ENCODE peak calls at places on chromosome 2, in four cellular contexts. One of them, this sample, is unnamed.

GRCh38 chr2:145012214-145012670 is 492.3 kb upstream of the ZEB2 start:
- DNase-seq in CD8-positive, alpha-beta T cell: no peak
- DNase-seq in upper lobe of right lung: no peak
- DNase-seq in K562: no peak
- DNase-seq in this sample: no peak

GRCh38 chr2:96685592-96686459 is 43.3 kb downstream of the FER1L5 start:
- DNase-seq in CD8-positive, alpha-beta T cell: no peak
- DNase-seq in upper lobe of right lung: no peak
- DNase-seq in K562: peak; percentile 52
- DNase-seq in this sample: no peak

GRCh38 chr2:188292446-188293239 is 969 bp downstream of the GULP1 start:
- DNase-seq in CD8-positive, alpha-beta T cell: peak; percentile 17
- DNase-seq in upper lobe of right lung: peak; percentile 87
- DNase-seq in K562: peak; percentile 82
- DNase-seq in this sample: peak; percentile 70

GRCh38 chr2:132884692-132885091 is 214.7 kb upstream of the LYPD1 start:
- DNase-seq in CD8-positive, alpha-beta T cell: no peak
- DNase-seq in upper lobe of right lung: no peak
- DNase-seq in K562: no peak
- DNase-seq in this sample: no peak

GRCh38 chr2:127672341-127673303 is 2.7 kb downstream of the LIMS2 start:
- DNase-seq in CD8-positive, alpha-beta T cell: no peak
- DNase-seq in upper lobe of right lung: no peak
- DNase-seq in K562: no peak
- DNase-seq in this sample: no peak

GRCh38 chr2:200618590-200619021 is 32.8 kb downstream of the AOX1 start:
- DNase-seq in CD8-positive, alpha-beta T cell: no peak
- DNase-seq in upper lobe of right lung: no peak
- DNase-seq in K562: peak; percentile 30
- DNase-seq in this sample: no peak

GRCh38 chr2:215594766-215595165 is 158.9 kb upstream of the FN1 start:
- DNase-seq in CD8-positive, alpha-beta T cell: no peak
- DNase-seq in upper lobe of right lung: no peak
- DNase-seq in K562: no peak
- DNase-seq in this sample: no peak

GRCh38 chr2:236380051-236380612 is 115.9 kb upstream of the ASB18 start:
- DNase-seq in CD8-positive, alpha-beta T cell: no peak
- DNase-seq in upper lobe of right lung: no peak
- DNase-seq in K562: no peak
- DNase-seq in this sample: no peak

GRCh38 chr2:157468931-157469708 is 25.2 kb upstream of the CYTIP start:
- DNase-seq in CD8-positive, alpha-beta T cell: no peak
- DNase-seq in upper lobe of right lung: no peak
- DNase-seq in K562: no peak
- DNase-seq in this sample: no peak

GRCh38 chr2:199646439-199646838 is 188.7 kb upstream of the SATB2 start:
- DNase-seq in CD8-positive, alpha-beta T cell: no peak
- DNase-seq in upper lobe of right lung: no peak
- DNase-seq in K562: no peak
- DNase-seq in this sample: no peak

GRCh38 chr2:181138816-181139215 is 158.4 kb downstream of the UBE2E3 start:
- DNase-seq in CD8-positive, alpha-beta T cell: no peak
- DNase-seq in upper lobe of right lung: no peak
- DNase-seq in K562: no peak
- DNase-seq in this sample: no peak

GRCh38 chr2:218444692-218445357 is 25.9 kb downstream of the VIL1 start:
- DNase-seq in CD8-positive, alpha-beta T cell: no peak
- DNase-seq in upper lobe of right lung: peak; percentile 30
- DNase-seq in K562: no peak
- DNase-seq in this sample: no peak

GRCh38 chr2:68943581-68944568 is 8.8 kb downstream of the GKN2 start:
- DNase-seq in CD8-positive, alpha-beta T cell: peak; percentile 40
- DNase-seq in upper lobe of right lung: peak; percentile 65
- DNase-seq in K562: peak; percentile 62
- DNase-seq in this sample: no peak

GRCh38 chr2:128628206-128628605 is 309.5 kb upstream of the HS6ST1 start:
- DNase-seq in CD8-positive, alpha-beta T cell: no peak
- DNase-seq in upper lobe of right lung: peak; percentile 54
- DNase-seq in K562: no peak
- DNase-seq in this sample: no peak

GRCh38 chr2:138727956-138728355 is 52.2 kb downstream of the NXPH2 start:
- DNase-seq in CD8-positive, alpha-beta T cell: no peak
- DNase-seq in upper lobe of right lung: no peak
- DNase-seq in K562: no peak
- DNase-seq in this sample: no peak

GRCh38 chr2:186947516-186947915 is 98.5 kb upstream of the ZSWIM2 start:
- DNase-seq in CD8-positive, alpha-beta T cell: no peak
- DNase-seq in upper lobe of right lung: no peak
- DNase-seq in K562: no peak
- DNase-seq in this sample: no peak

GRCh38 chr2:70959851-70960832 is 18.3 kb upstream of the ANKRD53 start:
- DNase-seq in CD8-positive, alpha-beta T cell: no peak
- DNase-seq in upper lobe of right lung: peak; percentile 44
- DNase-seq in K562: no peak
- DNase-seq in this sample: no peak

GRCh38 chr2:16190446-16191270 is 250.3 kb downstream of the MYCN start:
- DNase-seq in CD8-positive, alpha-beta T cell: no peak
- DNase-seq in upper lobe of right lung: no peak
- DNase-seq in K562: no peak
- DNase-seq in this sample: no peak

GRCh38 chr2:189836644-189837043 is 52.4 kb downstream of the PMS1 start:
- DNase-seq in CD8-positive, alpha-beta T cell: no peak
- DNase-seq in upper lobe of right lung: no peak
- DNase-seq in K562: no peak
- DNase-seq in this sample: no peak

GRCh38 chr2:98376301-98376945 is 30.2 kb downstream of the CNGA3 start:
- DNase-seq in CD8-positive, alpha-beta T cell: no peak
- DNase-seq in upper lobe of right lung: no peak
- DNase-seq in K562: no peak
- DNase-seq in this sample: no peak

GRCh38 chr2:26033270-26033768 is 565 bp upstream of the RAB10 start:
- DNase-seq in CD8-positive, alpha-beta T cell: no peak
- DNase-seq in upper lobe of right lung: no peak
- DNase-seq in K562: peak; percentile 69
- DNase-seq in this sample: peak; percentile 41

GRCh38 chr2:127051116-127051779 is 55.7 kb downstream of the BIN1 start:
- DNase-seq in CD8-positive, alpha-beta T cell: no peak
- DNase-seq in upper lobe of right lung: peak; percentile 61
- DNase-seq in K562: no peak
- DNase-seq in this sample: no peak

GRCh38 chr2:84201158-84201557 is 257.9 kb downstream of the SUCLG1 start:
- DNase-seq in CD8-positive, alpha-beta T cell: no peak
- DNase-seq in upper lobe of right lung: no peak
- DNase-seq in K562: no peak
- DNase-seq in this sample: no peak

GRCh38 chr2:42167458-42167857 is 1.7 kb upstream of the EML4 start:
- DNase-seq in CD8-positive, alpha-beta T cell: no peak
- DNase-seq in upper lobe of right lung: no peak
- DNase-seq in K562: no peak
- DNase-seq in this sample: no peak

GRCh38 chr2:8525582-8526402 is 156.1 kb upstream of the ID2 start:
- DNase-seq in CD8-positive, alpha-beta T cell: no peak
- DNase-seq in upper lobe of right lung: peak; percentile 96
- DNase-seq in K562: peak; percentile 97
- DNase-seq in this sample: no peak

GRCh38 chr2:176585791-176586190 is 316.5 kb downstream of the MTX2 start:
- DNase-seq in CD8-positive, alpha-beta T cell: no peak
- DNase-seq in upper lobe of right lung: no peak
- DNase-seq in K562: no peak
- DNase-seq in this sample: no peak

GRCh38 chr2:26300234-26300641 is 45.7 kb upstream of the SELENOI start:
- DNase-seq in CD8-positive, alpha-beta T cell: no peak
- DNase-seq in upper lobe of right lung: no peak
- DNase-seq in K562: no peak
- DNase-seq in this sample: no peak

GRCh38 chr2:18311413-18311812 is 249.0 kb downstream of the RDH14 start:
- DNase-seq in CD8-positive, alpha-beta T cell: no peak
- DNase-seq in upper lobe of right lung: no peak
- DNase-seq in K562: no peak
- DNase-seq in this sample: no peak

GRCh38 chr2:178142274-178143065 is 30.2 kb downstream of the RBM45 start:
- DNase-seq in CD8-positive, alpha-beta T cell: no peak
- DNase-seq in upper lobe of right lung: no peak
- DNase-seq in K562: no peak
- DNase-seq in this sample: no peak

GRCh38 chr2:1833726-1834125 is 89.4 kb upstream of the PXDN start:
- DNase-seq in CD8-positive, alpha-beta T cell: no peak
- DNase-seq in upper lobe of right lung: peak; percentile 29
- DNase-seq in K562: no peak
- DNase-seq in this sample: no peak

GRCh38 chr2:72128059-72128842 is 19.4 kb downstream of the CYP26B1 start:
- DNase-seq in CD8-positive, alpha-beta T cell: no peak
- DNase-seq in upper lobe of right lung: no peak
- DNase-seq in K562: no peak
- DNase-seq in this sample: no peak

GRCh38 chr2:130376433-130377293 is 20.8 kb downstream of the PTPN18 start:
- DNase-seq in CD8-positive, alpha-beta T cell: no peak
- DNase-seq in upper lobe of right lung: no peak
- DNase-seq in K562: no peak
- DNase-seq in this sample: no peak

GRCh38 chr2:64609229-64609994 is 44.3 kb downstream of the SERTAD2 start:
- DNase-seq in CD8-positive, alpha-beta T cell: peak; percentile 66
- DNase-seq in upper lobe of right lung: peak; percentile 89
- DNase-seq in K562: peak; percentile 82
- DNase-seq in this sample: no peak
- H3K27ac ChIP-seq in CD8-positive, alpha-beta T cell: peak overlapping the region; percentile 49
- H3K27ac ChIP-seq in upper lobe of right lung: peak overlapping the region; percentile 85
- H3K27ac ChIP-seq in K562: peak overlapping the region; percentile 78
- H3K27ac ChIP-seq in this sample: no peak overlapping the region

GRCh38 chr2:221001377-221001776 is 570.7 kb downstream of the EPHA4 start:
- DNase-seq in CD8-positive, alpha-beta T cell: no peak
- DNase-seq in upper lobe of right lung: no peak
- DNase-seq in K562: no peak
- DNase-seq in this sample: no peak
- H3K4me3 ChIP-seq in CD8-positive, alpha-beta T cell: no peak overlapping the region
- H3K4me3 ChIP-seq in upper lobe of right lung: no peak overlapping the region
- H3K4me3 ChIP-seq in K562: no peak overlapping the region
- H3K4me3 ChIP-seq in this sample: no peak overlapping the region

GRCh38 chr2:65999103-65999502 is 435.8 kb upstream of the MEIS1 start:
- DNase-seq in CD8-positive, alpha-beta T cell: no peak
- DNase-seq in upper lobe of right lung: no peak
- DNase-seq in K562: no peak
- DNase-seq in this sample: no peak

GRCh38 chr2:66000888-66001287 is 434.0 kb upstream of the MEIS1 start:
- DNase-seq in CD8-positive, alpha-beta T cell: no peak
- DNase-seq in upper lobe of right lung: no peak
- DNase-seq in K562: no peak
- DNase-seq in this sample: no peak

GRCh38 chr2:66001538-66001937 is 433.4 kb upstream of the MEIS1 start:
- DNase-seq in CD8-positive, alpha-beta T cell: no peak
- DNase-seq in upper lobe of right lung: no peak
- DNase-seq in K562: no peak
- DNase-seq in this sample: no peak

GRCh38 chr2:65997941-65998340 is 437.0 kb upstream of the MEIS1 start:
- DNase-seq in CD8-positive, alpha-beta T cell: no peak
- DNase-seq in upper lobe of right lung: no peak
- DNase-seq in K562: no peak
- DNase-seq in this sample: no peak

DNA sequence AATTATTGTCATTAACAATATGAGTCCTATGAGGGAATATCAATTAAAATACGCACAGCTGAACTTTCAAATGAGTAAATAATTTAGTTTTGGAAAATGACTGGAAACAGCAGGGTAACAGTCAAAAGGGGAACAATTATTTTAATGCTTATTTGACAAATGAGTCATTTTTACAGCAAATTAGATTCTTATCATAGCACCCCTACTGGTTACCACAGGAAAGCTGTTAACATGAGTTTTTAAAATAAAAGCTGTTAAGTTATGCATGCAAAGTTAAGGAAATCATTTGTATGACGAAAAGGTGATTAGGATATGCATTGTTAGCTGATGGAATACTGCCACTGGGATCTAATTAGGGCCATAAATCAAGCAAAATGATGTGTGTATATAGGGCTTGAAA is 435.1 kb upstream of the MEIS1 start:
- DNase-seq in CD8-positive, alpha-beta T cell: no peak
- DNase-seq in upper lobe of right lung: no peak
- DNase-seq in K562: no peak
- DNase-seq in this sample: no peak
- TF ChIP-seq CTCF in CD8-positive, alpha-beta T cell: no peak
- TF ChIP-seq CTCF in upper lobe of right lung: no peak
- TF ChIP-seq CTCF in K562: no peak
- TF ChIP-seq CTCF in this sample: no peak

GRCh38 chr2:197144183-197144582 is 166.4 kb downstream of the ANKRD44 start:
- DNase-seq in CD8-positive, alpha-beta T cell: no peak
- DNase-seq in upper lobe of right lung: no peak
- DNase-seq in K562: no peak
- DNase-seq in this sample: no peak

GRCh38 chr2:197140045-197140444 is 170.5 kb downstream of the ANKRD44 start:
- DNase-seq in CD8-positive, alpha-beta T cell: no peak
- DNase-seq in upper lobe of right lung: no peak
- DNase-seq in K562: no peak
- DNase-seq in this sample: no peak

GRCh38 chr2:197141669-197142068 is 168.9 kb downstream of the ANKRD44 start:
- DNase-seq in CD8-positive, alpha-beta T cell: no peak
- DNase-seq in upper lobe of right lung: no peak
- DNase-seq in K562: no peak
- DNase-seq in this sample: no peak

GRCh38 chr2:197145471-197146056 is 165.0 kb downstream of the ANKRD44 start:
- DNase-seq in CD8-positive, alpha-beta T cell: peak; percentile 54
- DNase-seq in upper lobe of right lung: no peak
- DNase-seq in K562: no peak
- DNase-seq in this sample: no peak

DNA sequence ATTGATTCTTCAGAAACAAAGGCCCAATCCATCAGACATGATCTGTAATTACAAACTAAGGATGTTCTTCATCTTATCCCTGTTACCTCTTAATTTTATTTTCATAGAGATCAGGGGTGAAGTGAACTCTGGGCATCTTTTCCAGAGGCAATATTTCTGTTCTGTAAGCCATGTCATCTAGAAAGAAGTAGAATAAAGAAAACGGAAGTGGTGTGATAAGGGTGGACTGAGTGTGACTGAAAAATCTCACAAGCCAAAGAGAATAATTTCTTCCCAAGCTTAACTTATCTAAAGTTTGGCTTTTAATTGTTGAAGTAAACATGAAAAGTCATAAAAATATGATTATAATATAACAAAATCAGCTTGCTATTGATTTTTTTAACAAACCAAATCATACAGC is 168.5 kb downstream of the ANKRD44 start:
- DNase-seq in CD8-positive, alpha-beta T cell: no peak
- DNase-seq in upper lobe of right lung: no peak
- DNase-seq in K562: no peak
- DNase-seq in this sample: no peak
- H3K27ac ChIP-seq in CD8-positive, alpha-beta T cell: no peak overlapping the region
- H3K27ac ChIP-seq in upper lobe of right lung: no peak overlapping the region
- H3K27ac ChIP-seq in K562: no peak overlapping the region
- H3K27ac ChIP-seq in this sample: no peak overlapping the region

GRCh38 chr2:161123531-161124030 is 36.6 kb upstream of the TANK start:
- DNase-seq in CD8-positive, alpha-beta T cell: no peak
- DNase-seq in upper lobe of right lung: no peak
- DNase-seq in K562: no peak
- DNase-seq in this sample: no peak
- H3K4me3 ChIP-seq in CD8-positive, alpha-beta T cell: no peak overlapping the region
- H3K4me3 ChIP-seq in upper lobe of right lung: no peak overlapping the region
- H3K4me3 ChIP-seq in K562: no peak overlapping the region
- H3K4me3 ChIP-seq in this sample: no peak overlapping the region